ENCODE peak calls at places on chromosomes 5 and 9, in five cellular contexts. B is epithelial cell of esophagus, J is body of pancreas, P is GM12865, A is fibroblast of mammary gland. I is an unnamed sample.

GRCh38 chr5:178674334-178674733 is 47.5 kb upstream of the CLK4 start:
- DNase-seq in B (no peak), J (no peak), P (no peak), A (no peak), I (no peak)

GRCh38 chr9:10108815-10109214 is 504.0 kb downstream of the PTPRD start:
- DNase-seq in B (no peak), J (no peak), P (no peak), A (no peak), I (no peak)

GRCh38 chr5:59673438-59674058 is 220.0 kb downstream of the PDE4D start:
- DNase-seq in B (peak), J (no peak), P (peak), A (peak), I (no peak)

GRCh38 chr5:169197343-169197742 is 103.6 kb downstream of the SLIT3 start:
- DNase-seq in B (peak), J (peak), P (no peak), A (no peak), I (no peak)

GRCh38 chr5:172688735-172689572 is 47.9 kb downstream of the NEURL1B start:
- DNase-seq in B (peak), J (peak), P (peak), A (no peak), I (peak)

GRCh38 chr9:120439147-120439546 is 140.8 kb downstream of the CDK5RAP2 start:
- DNase-seq in B (peak), J (no peak), P (peak), A (peak), I (peak)

GRCh38 chr5:168076561-168076991 is 214.9 kb upstream of the WWC1 start:
- DNase-seq in B (peak), J (no peak), P (peak), A (peak), I (peak)

GRCh38 chr9:4926239-4926638 is 58.8 kb upstream of the JAK2 start:
- DNase-seq in B (no peak), J (no peak), P (no peak), A (no peak), I (no peak)

GRCh38 chr5:10421841-10422691 is 19.6 kb upstream of the ROPN1L start:
- DNase-seq in B (no peak), J (no peak), P (no peak), A (no peak), I (no peak)

GRCh38 chr9:573551-574410 is 267.7 kb upstream of the DMRT1 start:
- DNase-seq in B (no peak), J (peak), P (no peak), A (no peak), I (no peak)

GRCh38 chr5:10488144-10488543 is 46.5 kb downstream of the ROPN1L start:
- DNase-seq in B (no peak), J (no peak), P (no peak), A (no peak), I (no peak)

GRCh38 chr9:123359546-123359945 is 3.5 kb downstream of the CRB2 start:
- DNase-seq in B (no peak), J (peak), P (no peak), A (no peak), I (no peak)

GRCh38 chr9:29245351-29245750 is 1672.1 kb upstream of the C9orf72 start:
- DNase-seq in B (peak), J (no peak), P (no peak), A (no peak), I (no peak)

GRCh38 chr5:113166285-113166684 is 189.7 kb downstream of the DCP2 start:
- DNase-seq in B (no peak), J (no peak), P (no peak), A (peak), I (no peak)

GRCh38 chr5:117872798-117873368 is 1115.5 kb downstream of the DTWD2 start:
- DNase-seq in B (no peak), J (no peak), P (no peak), A (no peak), I (no peak)

GRCh38 chr9:136854113-136854841 is 2.1 kb downstream of the MAMDC4 start:
- DNase-seq in B (no peak), J (peak), P (no peak), A (no peak), I (no peak)

GRCh38 chr5:180586870-180587269 is 4.4 kb downstream of the SCGB3A1 start:
- DNase-seq in B (no peak), J (no peak), P (no peak), A (no peak), I (no peak)

GRCh38 chr5:53303105-53303504 is 177.3 kb upstream of the FST start:
- DNase-seq in B (peak), J (no peak), P (no peak), A (peak), I (peak)

GRCh38 chr5:132237141-132237540 is 9.5 kb upstream of the P4HA2 start:
- DNase-seq in B (peak), J (peak), P (no peak), A (no peak), I (no peak)

GRCh38 chr5:143682788-143683419 is 129.1 kb upstream of the HMHB1 start:
- DNase-seq in B (no peak), J (no peak), P (no peak), A (peak), I (no peak)

GRCh38 chr5:80554646-80555045 is 15.4 kb downstream of the ANKRD34B start:
- DNase-seq in B (no peak), J (no peak), P (no peak), A (no peak), I (no peak)

GRCh38 chr9:100525563-100525962 is 52.3 kb upstream of the CAVIN4 start:
- DNase-seq in B (peak), J (no peak), P (no peak), A (peak), I (no peak)

GRCh38 chr9:121819511-121820231 is 168.2 kb downstream of the DAB2IP start:
- DNase-seq in B (peak), J (no peak), P (no peak), A (peak), I (no peak)

GRCh38 chr9:79565245-79565644 is 6.5 kb upstream of the TLE4 start:
- DNase-seq in B (peak), J (no peak), P (peak), A (no peak), I (peak)

GRCh38 chr9:130873966-130874365 is 22.6 kb downstream of the QRFP start:
- DNase-seq in B (no peak), J (no peak), P (no peak), A (no peak), I (no peak)

GRCh38 chr5:115579747-115580173 is 22.5 kb downstream of the TICAM2 start:
- DNase-seq in B (peak), J (no peak), P (peak), A (peak), I (no peak)

GRCh38 chr5:75235711-75236110 is 967 bp downstream of the ANKRD31 start:
- DNase-seq in B (no peak), J (no peak), P (no peak), A (no peak), I (no peak)

GRCh38 chr5:132181011-132181629 is 46.5 kb downstream of the P4HA2 start:
- DNase-seq in B (no peak), J (no peak), P (no peak), A (no peak), I (no peak)

GRCh38 chr9:118271936-118272335 is 567.7 kb downstream of the TLR4 start:
- DNase-seq in B (peak), J (no peak), P (no peak), A (no peak), I (no peak)

DNA sequence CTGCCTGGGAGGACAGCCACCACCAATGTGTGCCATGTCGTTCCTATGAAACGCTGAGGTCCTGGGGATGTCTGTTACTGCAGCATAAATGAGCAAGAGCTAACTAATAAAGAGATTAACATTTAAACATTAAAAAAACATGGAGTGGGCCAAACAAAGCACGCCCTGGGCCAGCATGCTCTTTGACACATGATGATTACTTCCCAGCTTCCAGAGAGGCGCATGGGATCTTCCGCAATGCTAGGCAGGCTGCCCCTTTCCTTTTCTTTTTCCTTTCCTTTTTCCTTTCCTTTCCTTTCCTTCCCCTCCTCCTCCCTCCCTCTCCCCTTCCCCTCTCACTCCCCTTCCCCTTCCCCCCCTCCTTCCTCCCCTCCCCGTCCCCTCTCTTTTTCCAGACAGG is 10.6 kb upstream of the TENT4A start:
- DNase-seq in B (no peak), J (no peak), P (no peak), A (no peak), I (no peak)
- TF ChIP-seq CTCF in B (no peak), J (no peak), P (no peak), A (no peak), I (no peak)

DNA sequence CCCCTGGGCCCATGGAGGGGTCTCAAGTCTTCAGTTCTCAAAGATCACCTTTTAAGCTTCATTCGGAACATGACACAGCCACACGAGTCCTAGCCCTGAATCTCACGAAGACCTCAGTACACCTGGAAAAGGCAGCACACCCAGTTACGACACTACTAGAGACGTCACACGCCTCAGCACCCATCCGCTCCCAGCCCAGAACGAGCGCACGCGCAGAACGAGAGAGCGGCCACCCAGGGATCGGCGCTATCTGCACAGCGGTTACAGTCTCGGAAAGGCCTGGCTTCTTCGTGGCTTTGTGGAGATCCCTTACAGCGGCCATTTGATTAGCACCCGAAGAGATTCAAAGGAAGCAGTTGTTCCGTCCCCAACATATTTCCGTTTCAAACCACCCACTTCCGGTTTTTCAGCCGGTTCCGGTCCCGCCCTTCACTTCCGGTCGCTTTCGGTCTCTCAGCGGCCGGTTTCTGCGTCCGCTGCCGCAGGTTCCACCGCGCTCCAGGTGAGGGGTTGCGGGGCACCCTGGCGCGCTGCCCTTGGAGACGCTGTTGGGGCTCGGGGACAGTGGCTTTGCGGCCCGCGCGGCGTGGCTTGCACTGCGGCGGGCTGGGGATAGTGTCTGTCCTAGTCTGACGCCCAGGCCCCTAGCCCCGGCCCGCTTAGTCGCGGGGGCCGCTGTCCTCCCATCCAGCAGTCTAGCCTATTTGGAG is at the start of gene UBLCP1:
- DNase-seq in B (peak), J (peak), P (peak), A (peak), I (peak)
- TF ChIP-seq CTCF in B (no peak), J (no peak), P (no peak), A (no peak), I (no peak)

GRCh38 chr9:34376596-34377401 is at the start of gene MYORG:
- DNase-seq in B (peak), J (peak), P (peak), A (peak), I (peak)

GRCh38 chr9:34377402-34377741 is 674 bp upstream of the MYORG start:
- DNase-seq in B (no peak), J (peak), P (no peak), A (no peak), I (peak)

GRCh38 chr9:34374339-34374738 is 2.4 kb downstream of the MYORG start:
- DNase-seq in B (no peak), J (no peak), P (no peak), A (no peak), I (no peak)

GRCh38 chr9:34374905-34375552 is 1.7 kb downstream of the MYORG start:
- DNase-seq in B (peak), J (peak), P (no peak), A (no peak), I (no peak)

DNA sequence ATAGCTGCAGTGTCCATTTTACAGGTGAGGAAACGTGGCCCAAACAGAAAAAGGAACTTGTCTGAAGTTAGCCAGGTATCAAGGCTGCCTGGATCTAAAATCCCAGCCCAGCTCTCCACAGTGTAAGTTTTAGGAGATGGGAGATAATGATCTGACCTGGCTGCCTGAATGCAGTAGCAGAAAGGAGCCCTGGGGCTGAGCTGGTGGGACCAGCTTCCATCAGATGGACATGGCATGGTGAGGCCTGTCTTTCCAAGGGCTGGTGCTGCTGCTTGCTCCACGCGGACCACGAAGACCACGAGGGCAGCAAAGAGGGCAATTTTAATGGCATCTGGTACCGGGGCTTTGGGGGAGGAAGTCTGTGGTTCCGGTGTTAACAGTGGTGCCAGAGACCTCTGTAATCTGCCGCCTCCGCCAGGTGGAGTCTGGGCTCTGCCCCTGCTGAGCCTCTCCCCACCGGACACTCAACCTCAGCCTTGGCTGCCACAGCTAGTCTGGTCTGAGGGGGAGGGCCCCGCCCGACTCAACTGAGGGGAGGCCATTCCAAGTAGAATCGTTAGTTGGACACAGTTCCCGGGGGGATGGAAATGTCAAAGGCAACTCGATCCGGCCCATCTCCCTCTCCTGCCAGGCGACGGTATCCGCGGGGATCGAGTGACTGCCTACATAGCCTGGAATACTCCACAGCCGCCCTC is 650 bp downstream of the MYORG start:
- DNase-seq in B (peak), J (peak), P (peak), A (peak), I (peak)
- TF ChIP-seq CTCF in B (peak), J (peak), P (peak), A (no peak), I (no peak)

GRCh38 chr5:170216262-170216864 is 16.4 kb upstream of the C5orf58 start:
- DNase-seq in B (peak), J (no peak), P (peak), A (peak), I (no peak)
- TF ChIP-seq CTCF in B (peak), J (peak), P (peak), A (peak), I (peak)

GRCh38 chr5:154190652-154191304 is at the start of gene GALNT10:
- DNase-seq in B (peak), J (peak), P (peak), A (peak), I (peak)

GRCh38 chr5:154191467-154192261 is 1.1 kb downstream of the GALNT10 start:
- DNase-seq in B (no peak), J (no peak), P (no peak), A (peak), I (peak)

GRCh38 chr5:154189256-154189818 is 1.2 kb upstream of the GALNT10 start:
- DNase-seq in B (no peak), J (peak), P (no peak), A (no peak), I (no peak)

GRCh38 chr5:154193176-154193575 is 2.6 kb downstream of the GALNT10 start:
- DNase-seq in B (no peak), J (no peak), P (no peak), A (no peak), I (no peak)

GRCh38 chr5:154189819-154190651 is 498 bp upstream of the GALNT10 start:
- DNase-seq in B (peak), J (peak), P (peak), A (peak), I (peak)
- TF ChIP-seq CTCF in B (peak), J (peak), P (peak), A (peak), I (peak)

DNA sequence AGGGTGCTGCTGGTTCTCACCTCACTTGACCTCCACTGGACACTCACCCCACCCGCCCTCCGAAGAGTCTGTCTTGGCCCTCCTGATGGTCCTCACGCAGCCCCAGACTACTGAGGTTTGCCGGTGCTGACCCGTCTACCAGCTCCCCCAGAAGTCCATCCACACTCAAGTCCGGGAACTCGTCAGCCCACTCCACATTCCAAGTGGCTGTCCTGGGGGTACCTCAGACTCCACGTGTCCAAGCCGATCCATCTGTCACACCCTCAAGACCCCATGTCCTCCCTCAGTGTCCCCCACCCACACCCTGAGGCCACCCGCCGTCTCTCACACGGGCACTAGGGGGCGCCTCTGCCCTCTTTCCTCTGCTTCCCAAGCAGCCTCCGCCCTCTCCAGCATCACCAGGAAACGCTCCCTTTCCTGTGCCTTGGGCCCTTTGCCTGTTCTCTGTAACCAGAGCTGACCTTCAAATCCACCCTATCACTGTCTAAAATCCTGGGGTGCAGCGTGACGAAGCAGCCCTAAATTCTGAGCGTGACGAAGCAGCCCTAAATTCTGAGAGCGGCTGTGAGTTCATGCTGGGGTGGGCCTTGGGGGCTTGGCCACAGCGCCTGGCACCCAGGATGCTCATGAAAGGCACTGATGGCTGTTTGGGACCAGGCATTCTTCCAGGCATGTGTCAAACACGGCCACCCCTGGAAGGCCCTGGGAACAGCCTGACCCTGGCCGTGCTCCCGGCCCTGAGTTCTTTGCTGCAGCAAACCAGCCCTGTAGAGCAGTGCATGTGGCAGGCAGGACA is 95.7 kb downstream of the KCNT1 start:
- DNase-seq in B (peak), J (peak), P (peak), A (peak), I (peak)
- TF ChIP-seq CTCF in B (peak), J (no peak), P (peak), A (peak), I (peak)

GRCh38 chr9:116491659-116492058 is 195.4 kb upstream of the TRIM32 start:
- DNase-seq in B (no peak), J (no peak), P (no peak), A (no peak), I (no peak)

GRCh38 chr9:116493183-116493582 is 193.9 kb upstream of the TRIM32 start:
- DNase-seq in B (no peak), J (no peak), P (no peak), A (no peak), I (no peak)

GRCh38 chr9:116490321-116490720 is 196.8 kb upstream of the TRIM32 start:
- DNase-seq in B (peak), J (no peak), P (no peak), A (peak), I (no peak)

GRCh38 chr9:116488373-116488772 is 198.7 kb upstream of the TRIM32 start:
- DNase-seq in B (no peak), J (no peak), P (no peak), A (no peak), I (no peak)

GRCh38 chr9:116491219-116491618 is 195.9 kb upstream of the TRIM32 start:
- DNase-seq in B (no peak), J (no peak), P (no peak), A (no peak), I (no peak)
- TF ChIP-seq CTCF in B (no peak), J (no peak), P (no peak), A (no peak), I (no peak)

DNA sequence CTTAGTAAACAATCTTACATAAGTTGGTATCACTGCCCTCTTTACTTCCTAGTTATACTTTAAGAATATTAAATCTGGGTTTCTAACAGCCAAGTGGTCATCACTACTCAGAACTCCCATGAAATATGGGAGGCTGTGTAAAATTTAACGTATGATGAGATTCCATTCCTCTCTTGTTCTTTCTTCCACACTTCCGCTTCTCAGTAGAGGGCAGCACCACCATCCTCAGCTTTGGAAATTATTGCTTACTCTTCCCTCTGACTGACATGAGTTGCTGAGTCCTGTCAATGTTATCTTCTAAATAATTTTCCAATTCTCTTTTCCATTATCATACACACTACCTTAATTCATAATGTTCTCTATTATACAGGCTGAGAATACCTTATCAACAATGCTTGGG is 194.0 kb downstream of the RFX3 start:
- DNase-seq in B (peak), J (no peak), P (no peak), A (no peak), I (peak)
- TF ChIP-seq CTCF in B (peak), J (peak), P (no peak), A (peak), I (peak)

I was measured in activated CD8-positive, alpha-beta T cell treated with anti-CD3 and anti-CD28 coated beads for 36 hours.